ENCODE peak calls at places on chromosomes 7 and 10, in four cellular contexts. One of them, this sample, is unnamed. For H3K9me3, the result is how much of the 10 kb centered on the place peaks cover.

GRCh38 chr10:101291254-101292193 is 62.3 kb upstream of the LBX1 start:
- DNase-seq in neuronal stem cell: no peak
- DNase-seq in H1: peak
- DNase-seq in trophoblast cell: peak
- DNase-seq in this sample: peak

GRCh38 chr10:73968101-73968515 is 29.8 kb upstream of the VCL start:
- DNase-seq in neuronal stem cell: no peak
- DNase-seq in H1: peak
- DNase-seq in trophoblast cell: no peak
- DNase-seq in this sample: peak

GRCh38 chr7:886626-887487 is 10.5 kb downstream of the GET4 start:
- DNase-seq in trophoblast cell: no peak
- DNase-seq in H1: no peak
- DNase-seq in neuronal stem cell: no peak
- DNase-seq in this sample: no peak

GRCh38 chr10:123607386-123607785 is 58.8 kb upstream of the GPR26 start:
- DNase-seq in H1: no peak
- DNase-seq in trophoblast cell: no peak
- DNase-seq in neuronal stem cell: peak
- DNase-seq in this sample: no peak

GRCh38 chr7:120735791-120736190 is 122.2 kb downstream of the TSPAN12 start:
- DNase-seq in trophoblast cell: no peak
- DNase-seq in neuronal stem cell: no peak
- DNase-seq in H1: no peak
- DNase-seq in this sample: no peak

GRCh38 chr10:102420443-102420809 is 210 bp upstream of the FBXL15 start:
- DNase-seq in H1: no peak
- DNase-seq in trophoblast cell: peak
- DNase-seq in neuronal stem cell: no peak
- DNase-seq in this sample: no peak

GRCh38 chr7:14287398-14287797 is 297.9 kb upstream of the ETV1 start:
- DNase-seq in H1: no peak
- DNase-seq in trophoblast cell: no peak
- DNase-seq in neuronal stem cell: no peak
- DNase-seq in this sample: no peak

GRCh38 chr10:74150151-74151056 is at the start of gene AP3M1:
- DNase-seq in neuronal stem cell: no peak
- DNase-seq in H1: peak
- DNase-seq in trophoblast cell: no peak
- DNase-seq in this sample: no peak

GRCh38 chr10:130570119-130570518 is 433.9 kb downstream of the GLRX3 start:
- DNase-seq in trophoblast cell: no peak
- DNase-seq in neuronal stem cell: no peak
- DNase-seq in H1: no peak
- DNase-seq in this sample: no peak

GRCh38 chr10:100934084-100934659 is 21.4 kb downstream of the SLF2 start:
- DNase-seq in H1: no peak
- DNase-seq in trophoblast cell: peak
- DNase-seq in neuronal stem cell: no peak
- DNase-seq in this sample: peak

GRCh38 chr7:38878694-38879457 is 30.1 kb downstream of the VPS41 start:
- DNase-seq in trophoblast cell: no peak
- DNase-seq in neuronal stem cell: no peak
- DNase-seq in H1: no peak
- DNase-seq in this sample: no peak

GRCh38 chr10:100359529-100360150 is 12.6 kb downstream of the SCD start:
- DNase-seq in neuronal stem cell: no peak
- DNase-seq in H1: no peak
- DNase-seq in trophoblast cell: no peak
- DNase-seq in this sample: no peak

GRCh38 chr10:22334414-22335203 is 10.7 kb upstream of the SPAG6 start:
- DNase-seq in trophoblast cell: no peak
- DNase-seq in H1: peak
- DNase-seq in neuronal stem cell: peak
- DNase-seq in this sample: peak

GRCh38 chr10:58384536-58384998 is 643 bp upstream of the TFAM start:
- DNase-seq in trophoblast cell: no peak
- DNase-seq in neuronal stem cell: no peak
- DNase-seq in H1: no peak
- DNase-seq in this sample: no peak

GRCh38 chr7:75938921-75939320 is 24.0 kb downstream of the POR start:
- DNase-seq in neuronal stem cell: no peak
- DNase-seq in H1: no peak
- DNase-seq in trophoblast cell: no peak
- DNase-seq in this sample: no peak

GRCh38 chr10:77869626-77870420 is 56.7 kb downstream of the DLG5 start:
- DNase-seq in trophoblast cell: no peak
- DNase-seq in neuronal stem cell: no peak
- DNase-seq in H1: no peak
- DNase-seq in this sample: no peak

GRCh38 chr10:78774614-78774998 is 294.2 kb upstream of the ZMIZ1 start:
- DNase-seq in neuronal stem cell: no peak
- DNase-seq in trophoblast cell: no peak
- DNase-seq in H1: no peak
- DNase-seq in this sample: no peak

GRCh38 chr10:29627201-29628105 is 7.3 kb downstream of the SVIL start:
- DNase-seq in neuronal stem cell: no peak
- DNase-seq in trophoblast cell: no peak
- DNase-seq in H1: no peak
- DNase-seq in this sample: peak

GRCh38 chr10:121788717-121789116 is 139.1 kb downstream of the ATE1 start:
- DNase-seq in neuronal stem cell: no peak
- DNase-seq in H1: no peak
- DNase-seq in trophoblast cell: no peak
- DNase-seq in this sample: no peak

GRCh38 chr7:100571829-100572116 is 1.9 kb downstream of the SAP25 start:
- DNase-seq in H1: no peak
- DNase-seq in neuronal stem cell: no peak
- DNase-seq in trophoblast cell: peak
- DNase-seq in this sample: no peak

GRCh38 chr7:1727812-1728570 is 57.9 kb downstream of the ELFN1 start:
- DNase-seq in H1: no peak
- DNase-seq in trophoblast cell: no peak
- DNase-seq in neuronal stem cell: no peak
- DNase-seq in this sample: no peak

GRCh38 chr7:82625377-82625776 is 181.8 kb upstream of the CACNA2D1 start:
- DNase-seq in H1: no peak
- DNase-seq in neuronal stem cell: no peak
- DNase-seq in trophoblast cell: no peak
- DNase-seq in this sample: no peak

GRCh38 chr10:133394801-133395221 is 854 bp downstream of the MTG1 start:
- DNase-seq in neuronal stem cell: no peak
- DNase-seq in H1: no peak
- DNase-seq in trophoblast cell: no peak
- DNase-seq in this sample: no peak

GRCh38 chr7:4078580-4078979 is 603.5 kb upstream of the FOXK1 start:
- DNase-seq in neuronal stem cell: no peak
- DNase-seq in H1: peak
- DNase-seq in trophoblast cell: no peak
- DNase-seq in this sample: no peak

GRCh38 chr7:48109848-48110663 is 21.0 kb downstream of the UPP1 start:
- DNase-seq in H1: peak
- DNase-seq in trophoblast cell: peak
- DNase-seq in neuronal stem cell: peak
- DNase-seq in this sample: peak

GRCh38 chr10:74011016-74011415 is 13.1 kb downstream of the VCL start:
- DNase-seq in trophoblast cell: no peak
- DNase-seq in H1: no peak
- DNase-seq in neuronal stem cell: no peak
- DNase-seq in this sample: no peak

GRCh38 chr7:148368562-148368961 is 222.0 kb upstream of the C7orf33 start:
- DNase-seq in trophoblast cell: no peak
- DNase-seq in neuronal stem cell: no peak
- DNase-seq in H1: peak
- DNase-seq in this sample: no peak

GRCh38 chr7:92834661-92835139 is 1.7 kb downstream of the CDK6 start:
- DNase-seq in H1: peak
- DNase-seq in trophoblast cell: no peak
- DNase-seq in neuronal stem cell: peak
- DNase-seq in this sample: peak

GRCh38 chr7:148964510-148965267 is 63.6 kb downstream of the PDIA4 start:
- DNase-seq in trophoblast cell: peak
- DNase-seq in neuronal stem cell: no peak
- DNase-seq in H1: no peak
- DNase-seq in this sample: no peak

GRCh38 chr10:114634607-114634974 is 23.5 kb downstream of the ABLIM1 start:
- DNase-seq in H1: no peak
- DNase-seq in neuronal stem cell: no peak
- DNase-seq in trophoblast cell: peak
- DNase-seq in this sample: peak

GRCh38 chr7:130695840-130696239 is 9.5 kb upstream of the TSGA13 start:
- DNase-seq in H1: no peak
- DNase-seq in neuronal stem cell: peak
- DNase-seq in trophoblast cell: no peak
- DNase-seq in this sample: peak

GRCh38 chr7:255721-256361 is 34.1 kb upstream of the FOXL3 start:
- DNase-seq in trophoblast cell: no peak
- DNase-seq in neuronal stem cell: no peak
- DNase-seq in H1: no peak
- DNase-seq in this sample: no peak

GRCh38 chr10:33137356-33138007 is 179.5 kb upstream of the ITGB1 start:
- DNase-seq in H1: no peak
- DNase-seq in trophoblast cell: no peak
- DNase-seq in neuronal stem cell: no peak
- DNase-seq in this sample: no peak

GRCh38 chr7:113285411-113285810 is 167.1 kb upstream of the SMIM30 start:
- DNase-seq in neuronal stem cell: no peak
- DNase-seq in trophoblast cell: peak
- DNase-seq in H1: no peak
- DNase-seq in this sample: no peak

GRCh38 chr10:86085686-86086085 is 280.9 kb downstream of the GRID1 start:
- DNase-seq in neuronal stem cell: no peak
- DNase-seq in trophoblast cell: no peak
- DNase-seq in H1: no peak
- DNase-seq in this sample: no peak

GRCh38 chr7:29139796-29140195 is 6.5 kb downstream of the CPVL start:
- DNase-seq in neuronal stem cell: no peak
- DNase-seq in trophoblast cell: peak
- DNase-seq in H1: no peak
- DNase-seq in this sample: no peak

GRCh38 chr10:123221418-123221817 is 67.2 kb downstream of the BUB3 start:
- DNase-seq in H1: no peak
- DNase-seq in neuronal stem cell: no peak
- DNase-seq in trophoblast cell: no peak
- DNase-seq in this sample: no peak

GRCh38 chr10:89481662-89482061 is 53.7 kb downstream of the SLC16A12 start:
- DNase-seq in neuronal stem cell: no peak
- DNase-seq in trophoblast cell: peak
- DNase-seq in H1: no peak
- DNase-seq in this sample: peak

GRCh38 chr7:56474271-56474670 is 358.1 kb upstream of the NUPR2 start:
- DNase-seq in trophoblast cell: no peak
- DNase-seq in H1: no peak
- DNase-seq in neuronal stem cell: no peak
- DNase-seq in this sample: no peak
- H3K9me3 ChIP-seq in trophoblast cell: half or more
- H3K9me3 ChIP-seq in H1: half or more
- H3K9me3 ChIP-seq in neuronal stem cell: under half
- H3K9me3 ChIP-seq in this sample: half or more

GRCh38 chr10:6796231-6796630 is 216.2 kb upstream of the PRKCQ start:
- DNase-seq in H1: no peak
- DNase-seq in trophoblast cell: no peak
- DNase-seq in neuronal stem cell: no peak
- DNase-seq in this sample: no peak

GRCh38 chr10:6794441-6794840 is 214.4 kb upstream of the PRKCQ start:
- DNase-seq in neuronal stem cell: no peak
- DNase-seq in trophoblast cell: no peak
- DNase-seq in H1: no peak
- DNase-seq in this sample: no peak

GRCh38 chr10:6795571-6795970 is 215.5 kb upstream of the PRKCQ start:
- DNase-seq in neuronal stem cell: no peak
- DNase-seq in H1: no peak
- DNase-seq in trophoblast cell: no peak
- DNase-seq in this sample: no peak
- H2BK12ac ChIP-seq in neuronal stem cell: no peak
- H2BK12ac ChIP-seq in H1: peak
- H2BK12ac ChIP-seq in trophoblast cell: no peak
- H2BK12ac ChIP-seq in this sample: no peak

DNA sequence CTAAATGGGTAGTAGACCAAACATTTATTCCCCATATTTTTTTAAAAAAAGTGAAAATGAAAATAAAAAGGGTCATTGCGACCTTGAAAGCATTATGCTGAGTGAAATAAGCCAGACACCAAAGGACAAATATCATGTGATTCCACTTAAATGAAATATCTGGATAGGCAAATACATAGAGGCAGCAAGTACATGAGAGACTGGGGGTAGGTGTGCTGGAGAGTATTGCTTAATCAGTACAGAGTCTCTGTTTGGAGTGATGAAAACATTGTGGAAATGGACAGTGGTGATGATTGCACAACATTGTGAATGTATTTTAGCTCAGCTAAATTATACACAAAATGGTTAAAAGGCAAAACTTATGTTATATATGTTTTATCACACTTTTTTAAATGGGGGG is 169.4 kb downstream of the AKR1D1 start:
- DNase-seq in trophoblast cell: peak
- DNase-seq in H1: no peak
- DNase-seq in neuronal stem cell: no peak
- DNase-seq in this sample: peak
- H3K4me3 ChIP-seq in trophoblast cell: no peak
- H3K4me3 ChIP-seq in H1: no peak
- H3K4me3 ChIP-seq in neuronal stem cell: no peak
- H3K4me3 ChIP-seq in this sample: no peak

GRCh38 chr7:158543840-158544239 is 43.8 kb downstream of the PTPRN2 start:
- DNase-seq in trophoblast cell: no peak
- DNase-seq in H1: no peak
- DNase-seq in neuronal stem cell: no peak
- DNase-seq in this sample: no peak
- H3K9me3 ChIP-seq in trophoblast cell: under half
- H3K9me3 ChIP-seq in H1: under half
- H3K9me3 ChIP-seq in neuronal stem cell: under half
- H3K9me3 ChIP-seq in this sample: under half

DNA sequence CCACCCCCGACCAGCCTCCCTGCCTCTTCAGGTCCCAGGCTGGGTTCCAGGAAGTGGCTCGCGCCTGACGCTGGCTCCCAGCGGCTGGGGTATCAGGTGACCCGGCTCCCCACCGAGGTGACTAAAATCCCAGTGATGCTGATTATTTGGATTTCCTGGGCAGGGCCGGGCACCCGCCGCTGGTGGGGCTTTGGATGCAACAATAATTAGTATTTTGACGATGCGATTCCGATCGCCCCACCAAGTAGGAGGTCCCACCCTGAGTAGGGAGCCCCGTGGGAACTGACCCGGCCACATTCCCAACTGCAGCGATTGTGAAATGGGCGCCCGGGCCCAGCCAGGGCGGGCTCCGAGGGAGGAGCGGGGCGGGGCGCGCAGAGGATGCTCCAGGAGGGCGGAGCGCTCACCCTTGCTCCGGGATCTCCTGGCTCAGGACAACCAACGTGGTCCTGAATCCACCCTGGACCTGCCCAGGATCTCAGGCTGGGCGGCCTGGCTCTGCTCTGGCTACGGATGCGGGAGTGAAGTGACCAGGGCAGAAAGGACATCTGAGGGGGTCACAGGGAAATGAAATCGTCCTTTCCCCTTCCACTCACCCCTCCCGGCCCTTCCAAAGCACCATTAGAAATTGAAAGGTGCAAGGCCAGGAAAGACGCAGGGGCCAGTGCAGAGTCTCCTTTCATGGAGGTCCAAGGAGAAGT is 32.6 kb downstream of the DUSP5 start:
- DNase-seq in trophoblast cell: peak
- DNase-seq in H1: peak
- DNase-seq in neuronal stem cell: peak
- DNase-seq in this sample: peak
- H2BK12ac ChIP-seq in trophoblast cell: no peak
- H2BK12ac ChIP-seq in H1: peak
- H2BK12ac ChIP-seq in neuronal stem cell: no peak
- H2BK12ac ChIP-seq in this sample: peak

This sample was measured in mesenchymal stem cell.